ENCODE peak calls at places on chromosomes 13 and 19, in seven cellular contexts. J, A, H, T, G, W and E are unnamed samples.

GRCh38 chr13:91544723-91545122 is 146.3 kb downstream of the GPC5 start:
- DNase-seq in G (no peak), J (no peak), T (peak; percentile 41), H (no peak), A (peak; percentile 1), W (peak; percentile 5), E (no peak)

GRCh38 chr19:44111910-44112463 is 1.2 kb upstream of the ZNF225 start:
- DNase-seq in A (peak; percentile 88), W (no peak), T (peak; percentile 8), J (no peak), H (no peak), G (peak; percentile 24), E (no peak)

GRCh38 chr19:8307965-8308866 is at the start of gene CD320:
- DNase-seq in W (peak; percentile 86), J (peak; percentile 92), H (peak; percentile 93), A (no peak), T (peak; percentile 96), G (peak; percentile 97), E (peak; percentile 94)

GRCh38 chr19:4367781-4368127 is 24.4 kb downstream of the MPND start:
- DNase-seq in J (no peak), G (no peak), A (no peak), W (no peak), T (no peak), H (no peak), E (no peak)

GRCh38 chr19:16751701-16752100 is 32.1 kb downstream of the NWD1 start:
- DNase-seq in J (no peak), T (no peak), A (no peak), W (no peak), G (no peak), H (no peak), E (no peak)

GRCh38 chr19:18433039-18433691 is 4.8 kb downstream of the ISYNA1 start:
- DNase-seq in T (peak; percentile 59), H (no peak), G (peak; percentile 75), A (no peak), W (no peak), J (no peak), E (peak; percentile 76)

GRCh38 chr13:31588923-31589322 is 150.4 kb upstream of the RXFP2 start:
- DNase-seq in W (no peak), H (no peak), A (no peak), J (peak; percentile 14), G (no peak), T (no peak), E (no peak)

GRCh38 chr19:30719189-30719990 is 347.2 kb downstream of the ZNF536 start:
- DNase-seq in A (no peak), J (peak; percentile 60), T (peak; percentile 15), G (peak; percentile 90), H (peak; percentile 62), W (no peak), E (peak; percentile 85)

GRCh38 chr19:5447700-5448311 is 7.4 kb upstream of the ZNRF4 start:
- DNase-seq in H (no peak), J (no peak), A (no peak), W (no peak), T (no peak), G (no peak), E (no peak)

GRCh38 chr19:35270381-35270811 is 1.6 kb downstream of the USF2 start:
- DNase-seq in W (no peak), T (no peak), H (no peak), J (no peak), A (no peak), G (no peak), E (no peak)

GRCh38 chr19:46633130-46633529 is 2.9 kb downstream of the GNG8 start:
- DNase-seq in A (no peak), T (no peak), J (no peak), H (no peak), W (no peak), G (no peak), E (no peak)

GRCh38 chr13:95956589-95957148 is 96.5 kb downstream of the UGGT2 start:
- DNase-seq in H (no peak), T (no peak), J (no peak), W (no peak), G (no peak), A (no peak), E (no peak)

GRCh38 chr19:38564981-38565685 is 52.6 kb downstream of the MAP4K1 start:
- DNase-seq in W (no peak), H (no peak), G (peak; percentile 78), T (no peak), J (no peak), A (no peak), E (no peak)

GRCh38 chr13:104779311-104779710 is 1713.1 kb upstream of the SLC10A2 start:
- DNase-seq in T (no peak), J (no peak), W (no peak), A (peak; percentile 27), G (no peak), H (no peak), E (no peak)

GRCh38 chr13:40503026-40503425 is 163.4 kb downstream of the FOXO1 start:
- DNase-seq in G (no peak), A (no peak), J (no peak), W (no peak), H (no peak), T (no peak), E (no peak)

GRCh38 chr19:38648789-38649304 is 1.4 kb downstream of the ACTN4 start:
- DNase-seq in W (no peak), T (no peak), H (no peak), J (no peak), G (no peak), A (no peak), E (no peak)

GRCh38 chr19:45571457-45572220 is 13.0 kb downstream of the OPA3 start:
- DNase-seq in A (no peak), H (no peak), J (no peak), T (no peak), G (no peak), W (no peak), E (no peak)

GRCh38 chr13:66348745-66349720 is 881.1 kb downstream of the PCDH9 start:
- DNase-seq in G (no peak), J (no peak), T (no peak), H (no peak), A (no peak), W (no peak), E (no peak)

GRCh38 chr13:20477394-20477793 is 48.3 kb downstream of the CRYL1 start:
- DNase-seq in G (no peak), W (no peak), J (no peak), T (no peak), A (no peak), H (no peak), E (no peak)

GRCh38 chr13:20482818-20483217 is 42.8 kb downstream of the CRYL1 start:
- DNase-seq in J (no peak), H (no peak), A (no peak), G (no peak), W (no peak), T (no peak), E (no peak)

GRCh38 chr13:20487927-20488326 is 37.7 kb downstream of the CRYL1 start:
- DNase-seq in G (no peak), H (no peak), T (no peak), W (no peak), J (no peak), A (no peak), E (no peak)

DNA sequence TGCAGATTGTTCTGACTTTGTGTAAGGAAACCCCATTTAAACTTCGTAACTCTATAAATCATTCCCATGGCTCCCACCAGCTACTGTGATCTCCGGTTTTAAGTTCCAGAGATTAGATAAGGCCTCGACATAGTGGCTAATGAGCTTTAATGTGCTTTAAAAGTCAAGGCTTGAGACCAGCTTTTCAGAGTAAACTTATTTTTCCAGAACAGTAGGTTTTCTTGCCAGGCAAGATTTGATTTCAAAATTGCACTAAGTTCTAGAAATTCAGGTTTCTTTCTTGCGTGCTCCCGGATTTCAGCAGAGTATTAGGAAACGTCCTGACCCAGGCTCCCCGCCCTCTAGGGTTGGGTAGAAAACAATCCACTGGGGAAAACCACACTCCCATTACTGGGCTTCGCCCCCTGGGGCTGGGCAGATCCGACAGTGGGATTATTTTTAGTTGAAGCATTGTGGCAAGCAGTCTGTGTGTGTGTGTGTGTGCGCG is 43.3 kb downstream of the CRYL1 start:
- DNase-seq in A (no peak), H (no peak), G (peak; percentile 47), J (no peak), W (no peak), T (no peak), E (no peak)
- H3K4me1 ChIP-seq in A (no peaks in the 10 kb centered on the region), H (peaks cover 6% of the 10 kb centered on the region), G (peaks cover 2% of the 10 kb centered on the region), J (no peaks in the 10 kb centered on the region), W (no peaks in the 10 kb centered on the region), T (no peaks in the 10 kb centered on the region), E (no peaks in the 10 kb centered on the region)

DNA sequence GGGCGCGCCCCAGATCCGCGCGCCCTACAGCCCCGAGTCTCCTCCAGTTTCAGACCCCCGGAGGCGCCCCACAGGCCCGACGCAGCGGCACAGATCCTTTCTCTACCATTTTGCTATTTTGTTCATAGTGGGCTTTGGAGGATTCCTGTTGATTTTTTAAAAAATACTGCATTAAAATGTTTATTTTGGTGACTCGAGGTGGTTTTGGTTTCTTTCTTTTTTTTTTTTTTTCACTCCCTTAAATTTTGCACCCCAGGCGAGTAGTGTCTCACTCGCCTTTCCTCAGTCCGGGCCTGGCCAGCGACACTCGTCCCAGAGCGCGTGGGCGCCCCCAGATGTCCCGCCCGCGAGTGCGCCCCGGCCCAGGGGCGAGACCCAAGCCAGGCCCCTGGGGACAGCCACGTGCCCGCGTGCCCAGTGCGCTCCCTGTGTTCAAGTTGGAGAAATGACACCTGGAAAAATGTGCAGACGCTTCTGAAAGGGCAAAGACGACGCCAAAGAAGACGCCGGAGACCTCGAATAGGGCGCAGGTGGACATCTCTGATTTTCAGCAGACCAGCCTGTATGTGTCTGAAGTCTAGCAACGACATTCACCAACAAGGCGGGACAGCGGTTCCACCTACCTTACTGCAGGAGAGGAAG is 478 bp upstream of the INSR start:
- DNase-seq in W (peak; percentile 65), A (no peak), G (peak; percentile 86), T (peak; percentile 24), H (peak; percentile 74), J (peak; percentile 83), E (peak; percentile 85)
- TF ChIP-seq EP300 in W (no peak), A (no peak), G (no peak), T (no peak), H (no peak), J (no peak), E (no peak)

GRCh38 chr13:100269837-100270236 is 180.9 kb downstream of the PCCA start:
- DNase-seq in H (peak; percentile 87), J (peak; percentile 49), W (no peak), A (no peak), G (no peak), T (no peak), E (peak; percentile 71)

GRCh38 chr13:100262404-100262803 is 173.5 kb downstream of the PCCA start:
- DNase-seq in G (no peak), T (no peak), H (no peak), A (no peak), W (no peak), J (no peak), E (no peak)

GRCh38 chr13:100266026-100266425 is 177.1 kb downstream of the PCCA start:
- DNase-seq in T (no peak), J (no peak), G (no peak), H (no peak), W (no peak), A (no peak), E (no peak)
- TF ChIP-seq POLR2AphosphoS5 in T (no peak), J (no peak), G (no peak), H (no peak), W (no peak), A (no peak), E (no peak)

DNA sequence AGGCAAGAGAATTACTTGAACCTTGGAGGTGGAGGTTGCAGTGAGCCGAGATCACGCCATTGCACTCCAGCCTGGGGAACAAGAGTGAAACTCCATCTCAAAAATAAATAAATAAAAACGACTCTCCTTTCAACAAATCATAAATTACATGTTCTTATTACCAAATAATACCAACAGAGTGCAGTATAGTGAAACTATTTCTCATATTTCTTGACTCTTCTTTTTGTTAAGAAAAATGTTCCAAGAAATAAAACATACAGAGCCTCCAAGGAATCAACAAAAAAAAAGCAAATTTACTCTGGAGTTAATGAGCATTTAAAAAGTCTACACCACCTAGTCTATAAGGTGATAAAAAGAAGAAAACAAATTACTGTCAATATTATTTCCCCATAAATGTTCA is 188.8 kb downstream of the KLF12 start:
- DNase-seq in H (no peak), W (no peak), A (no peak), G (no peak), J (no peak), T (no peak), E (no peak)
- H3K4me1 ChIP-seq in H (peaks cover 12% of the 10 kb centered on the region), W (no peaks in the 10 kb centered on the region), A (no peaks in the 10 kb centered on the region), G (peaks cover 36% of the 10 kb centered on the region), J (no peaks in the 10 kb centered on the region), T (no peaks in the 10 kb centered on the region), E (peaks cover 33% of the 10 kb centered on the region)